ENCODE peak calls at places on chromosomes 3 and 15, in seven cellular contexts. E, X, Q, Z, H, B and G are unnamed samples.

GRCh38 chr3:31696009-31696297 is 163.2 kb downstream of the STT3B start:
- DNase-seq in E (no peak), X (no peak), Q (no peak), Z (no peak), H (no peak), B (no peak), G (no peak)

GRCh38 chr3:100708644-100708988 is 678 bp upstream of the TFG start:
- DNase-seq in E (no peak), X (no peak), Q (no peak), Z (no peak), H (peak), B (no peak), G (no peak)

GRCh38 chr3:41907330-41908073 is 54.4 kb downstream of the ULK4 start:
- DNase-seq in E (no peak), X (no peak), Q (no peak), Z (no peak), H (no peak), B (no peak), G (no peak)

GRCh38 chr3:128067481-128067880 is 15.2 kb downstream of the SEC61A1 start:
- DNase-seq in E (no peak), X (no peak), Q (no peak), Z (no peak), H (no peak), B (peak), G (no peak)

GRCh38 chr3:49872801-49873281 is 3.1 kb upstream of the CAMKV start:
- DNase-seq in E (peak), X (no peak), Q (no peak), Z (no peak), H (no peak), B (no peak), G (no peak)

GRCh38 chr3:87595798-87596197 is 319.4 kb upstream of the POU1F1 start:
- DNase-seq in E (no peak), X (no peak), Q (no peak), Z (no peak), H (no peak), B (no peak), G (no peak)

GRCh38 chr15:51731549-51732267 is 5.7 kb downstream of the LYSMD2 start:
- DNase-seq in E (no peak), X (no peak), Q (no peak), Z (peak), H (no peak), B (no peak), G (peak)

GRCh38 chr3:264394-265156 is 68.0 kb downstream of the CHL1 start:
- DNase-seq in E (no peak), X (no peak), Q (no peak), Z (no peak), H (peak), B (no peak), G (peak)

GRCh38 chr3:124557433-124558232 is 172.6 kb upstream of the UMPS start:
- DNase-seq in E (peak), X (no peak), Q (no peak), Z (no peak), H (no peak), B (no peak), G (no peak)

GRCh38 chr3:124627501-124627908 is 102.7 kb upstream of the UMPS start:
- DNase-seq in E (no peak), X (no peak), Q (no peak), Z (no peak), H (no peak), B (peak), G (no peak)

GRCh38 chr3:89851974-89852621 is 744.7 kb downstream of the EPHA3 start:
- DNase-seq in E (peak), X (no peak), Q (peak), Z (no peak), H (peak), B (no peak), G (peak)

GRCh38 chr3:104546301-104546700 is 820.4 kb upstream of the ALCAM start:
- DNase-seq in E (peak), X (no peak), Q (no peak), Z (no peak), H (no peak), B (no peak), G (no peak)

GRCh38 chr15:32867313-32867626 is 149.5 kb downstream of the GREM1 start:
- DNase-seq in E (no peak), X (peak), Q (no peak), Z (no peak), H (no peak), B (peak), G (no peak)

GRCh38 chr15:97014001-97014400 is 683.5 kb downstream of the NR2F2 start:
- DNase-seq in E (no peak), X (no peak), Q (no peak), Z (no peak), H (no peak), B (no peak), G (no peak)

GRCh38 chr3:48415251-48415953 is 14.5 kb downstream of the PLXNB1 start:
- DNase-seq in E (peak), X (no peak), Q (no peak), Z (no peak), H (no peak), B (no peak), G (no peak)

GRCh38 chr3:66395635-66396034 is 105.2 kb downstream of the LRIG1 start:
- DNase-seq in E (no peak), X (no peak), Q (no peak), Z (no peak), H (no peak), B (no peak), G (no peak)

GRCh38 chr3:17749705-17750293 is 7.4 kb upstream of the TBC1D5 start:
- DNase-seq in E (no peak), X (no peak), Q (no peak), Z (no peak), H (no peak), B (no peak), G (no peak)

GRCh38 chr3:164524201-164524600 is 554.1 kb downstream of the SI start:
- DNase-seq in E (no peak), X (no peak), Q (no peak), Z (no peak), H (peak), B (no peak), G (peak)

GRCh38 chr3:135860761-135861160 is 104.8 kb upstream of the PPP2R3A start:
- DNase-seq in E (no peak), X (no peak), Q (no peak), Z (no peak), H (no peak), B (no peak), G (no peak)

GRCh38 chr3:99548674-99549073 is 89.7 kb upstream of the COL8A1 start:
- DNase-seq in E (no peak), X (no peak), Q (no peak), Z (no peak), H (no peak), B (no peak), G (no peak)

GRCh38 chr3:130926504-130926903 is 32.6 kb downstream of the ATP2C1 start:
- DNase-seq in E (no peak), X (no peak), Q (no peak), Z (no peak), H (no peak), B (peak), G (no peak)

GRCh38 chr3:143291826-143292447 is 172.4 kb downstream of the CHST2 start:
- DNase-seq in E (no peak), X (no peak), Q (no peak), Z (no peak), H (no peak), B (no peak), G (no peak)

GRCh38 chr15:50358805-50359204 is 3.8 kb upstream of the GABPB1 start:
- DNase-seq in E (peak), X (peak), Q (no peak), Z (no peak), H (peak), B (peak), G (peak)
- TF ChIP-seq JUND in E (no peak), X (no peak), Q (no peak), Z (no peak), H (no peak), B (peak), G (no peak)

DNA sequence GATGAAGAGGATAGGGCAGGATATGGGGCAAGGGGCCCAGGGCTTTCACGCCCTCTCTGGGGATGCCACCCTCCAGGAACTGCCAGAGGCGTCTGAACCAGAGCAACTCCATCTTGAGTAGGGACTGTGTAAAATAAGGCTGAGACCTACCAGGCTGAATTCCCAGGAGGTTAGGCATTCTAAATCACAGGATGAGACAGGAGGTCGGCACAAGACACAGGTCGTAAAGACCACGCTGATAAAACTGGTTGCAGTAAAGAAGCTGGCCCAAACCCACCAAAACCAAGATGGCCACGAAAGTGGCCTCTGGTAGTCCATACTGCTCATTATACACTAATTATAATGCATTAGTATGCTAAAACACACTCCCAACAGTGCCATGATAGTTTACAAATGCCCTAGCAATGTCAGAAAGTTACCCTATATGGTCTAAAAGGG is 40.7 kb downstream of the HERC1 start:
- DNase-seq in E (no peak), X (no peak), Q (no peak), Z (no peak), H (no peak), B (no peak), G (no peak)
- TF ChIP-seq JUND in E (no peak), X (no peak), Q (no peak), Z (no peak), H (no peak), B (no peak), G (no peak)

GRCh38 chr3:182369861-182370260 is 423.4 kb upstream of the ATP11B start:
- DNase-seq in E (no peak), X (no peak), Q (no peak), Z (no peak), H (no peak), B (no peak), G (no peak)
- TF ChIP-seq JUND in E (no peak), X (no peak), Q (no peak), Z (no peak), H (no peak), B (no peak), G (no peak)

GRCh38 chr3:12506201-12506600 is 21.9 kb downstream of the TSEN2 start:
- DNase-seq in E (no peak), X (no peak), Q (no peak), Z (no peak), H (no peak), B (no peak), G (no peak)

GRCh38 chr3:12508316-12508715 is 24.0 kb downstream of the TSEN2 start:
- DNase-seq in E (no peak), X (no peak), Q (no peak), Z (no peak), H (no peak), B (no peak), G (no peak)

GRCh38 chr3:12509466-12509865 is 25.2 kb downstream of the TSEN2 start:
- DNase-seq in E (no peak), X (no peak), Q (no peak), Z (no peak), H (no peak), B (no peak), G (no peak)

GRCh38 chr3:12503126-12503952 is 19.1 kb downstream of the TSEN2 start:
- DNase-seq in E (no peak), X (no peak), Q (no peak), Z (no peak), H (no peak), B (no peak), G (no peak)

GRCh38 chr3:12507871-12508281 is 23.6 kb downstream of the TSEN2 start:
- DNase-seq in E (peak), X (no peak), Q (no peak), Z (no peak), H (no peak), B (no peak), G (no peak)
- TF ChIP-seq JUND in E (no peak), X (no peak), Q (no peak), Z (no peak), H (no peak), B (no peak), G (no peak)

DNA sequence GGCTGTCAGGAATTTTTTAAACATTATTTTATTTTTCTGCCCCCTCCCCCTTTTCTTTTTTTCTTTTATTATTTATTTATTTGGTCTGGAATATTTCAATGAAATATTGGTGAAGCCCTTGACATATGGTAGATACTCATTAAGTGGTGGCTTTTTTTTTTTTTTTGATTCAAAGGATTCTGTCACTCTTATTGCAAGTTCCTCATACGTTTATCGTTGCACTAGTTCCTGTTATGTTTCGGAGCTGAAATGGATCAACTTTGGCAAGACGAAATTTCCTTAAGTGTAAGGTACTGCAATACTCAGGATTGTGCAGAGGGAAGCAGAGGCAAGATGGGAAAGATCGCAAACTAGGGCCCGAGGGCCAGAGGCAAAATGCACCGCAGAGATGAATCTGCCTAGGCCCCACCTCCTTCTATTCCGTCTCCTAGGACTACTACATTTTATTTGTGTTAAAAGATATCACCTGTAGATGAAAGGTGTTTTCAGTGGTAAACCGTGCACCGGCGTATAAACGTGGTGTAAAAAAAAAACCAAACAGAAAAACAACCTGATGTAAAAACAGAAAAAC is 402 bp downstream of the RNU6-1 start:
- DNase-seq in E (peak), X (peak), Q (no peak), Z (no peak), H (peak), B (peak), G (peak)
- TF ChIP-seq JUND in E (no peak), X (no peak), Q (no peak), Z (no peak), H (no peak), B (no peak), G (no peak)

GRCh38 chr3:67943546-67943945 is 289.1 kb upstream of the SUCLG2 start:
- DNase-seq in E (no peak), X (no peak), Q (no peak), Z (no peak), H (no peak), B (no peak), G (no peak)

GRCh38 chr3:67946446-67946845 is 292.0 kb upstream of the SUCLG2 start:
- DNase-seq in E (no peak), X (no peak), Q (no peak), Z (no peak), H (no peak), B (no peak), G (no peak)

GRCh38 chr3:67947808-67948508 is 293.5 kb upstream of the SUCLG2 start:
- DNase-seq in E (no peak), X (no peak), Q (peak), Z (no peak), H (peak), B (no peak), G (peak)
- TF ChIP-seq JUND in E (no peak), X (no peak), Q (no peak), Z (no peak), H (no peak), B (no peak), G (no peak)

GRCh38 chr3:58116985-58117384 is 93.8 kb downstream of the DNASE1L3 start:
- DNase-seq in E (no peak), X (no peak), Q (no peak), Z (no peak), H (no peak), B (no peak), G (no peak)

GRCh38 chr3:58117561-58118305 is 93.0 kb downstream of the DNASE1L3 start:
- DNase-seq in E (no peak), X (no peak), Q (no peak), Z (no peak), H (no peak), B (no peak), G (no peak)

GRCh38 chr3:58120075-58120812 is 90.5 kb downstream of the DNASE1L3 start:
- DNase-seq in E (no peak), X (no peak), Q (no peak), Z (no peak), H (no peak), B (no peak), G (no peak)

GRCh38 chr3:58119221-58119620 is 91.6 kb downstream of the DNASE1L3 start:
- DNase-seq in E (no peak), X (no peak), Q (no peak), Z (no peak), H (no peak), B (no peak), G (no peak)

DNA sequence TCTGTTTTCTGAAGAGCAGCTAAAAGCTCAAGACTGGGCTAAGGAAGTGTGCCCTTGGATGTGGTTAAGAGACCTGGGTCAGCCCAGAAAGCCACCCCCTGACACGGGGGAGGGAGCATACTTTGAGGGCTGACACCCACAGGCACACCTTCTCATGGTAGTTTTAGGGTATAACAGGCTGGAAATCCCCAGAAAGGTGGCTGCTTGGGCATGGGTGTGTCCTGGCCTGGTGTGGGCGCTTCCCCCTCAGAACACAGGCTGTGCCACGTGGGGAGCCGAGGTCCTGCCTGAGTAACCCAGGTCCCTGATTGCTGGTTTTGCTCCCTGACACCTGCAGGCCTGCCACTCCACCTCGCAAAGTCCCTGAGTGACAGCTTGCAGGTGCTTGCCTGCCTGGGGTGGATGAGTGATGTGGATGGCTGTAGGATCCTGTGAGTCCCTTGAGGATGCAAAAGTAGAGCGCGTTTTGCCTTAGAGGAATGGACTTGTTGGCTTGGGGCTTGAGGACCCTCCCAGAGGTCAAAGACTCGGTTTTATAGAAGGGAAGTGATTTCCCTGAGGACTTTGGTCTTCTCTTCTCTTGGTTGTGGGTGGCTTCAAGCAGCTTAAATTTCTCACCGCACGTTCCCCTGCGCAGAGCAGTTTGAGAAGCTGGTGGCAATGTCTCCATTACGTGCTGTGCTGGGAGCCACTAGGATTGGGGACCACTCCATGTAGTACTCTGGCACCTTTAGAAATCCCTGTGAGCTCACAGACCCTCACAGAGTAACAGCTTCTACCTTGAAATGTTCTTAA is 94.4 kb downstream of the DNASE1L3 start:
- DNase-seq in E (no peak), X (no peak), Q (no peak), Z (peak), H (no peak), B (no peak), G (no peak)
- TF ChIP-seq JUND in E (no peak), X (no peak), Q (no peak), Z (no peak), H (no peak), B (no peak), G (no peak)